ENCODE peak calls at places on chromosome 21, in four cellular contexts. S is RWPE2, M is B cell, R is kidney epithelial cell. T is an unnamed sample.

GRCh38 chr21:16353764-16354163 is 624.0 kb downstream of the USP25 start:
- DNase-seq in S (no peak), R (no peak), M (no peak), T (no peak)

GRCh38 chr21:13937236-13937635 is 273.5 kb downstream of the LIPI start:
- DNase-seq in R (no peak), S (no peak), M (no peak), T (no peak)

GRCh38 chr21:46145840-46146691 is 9.3 kb downstream of the FTCD start:
- DNase-seq in M (no peak), S (no peak), R (no peak), T (no peak)

GRCh38 chr21:44405948-44406872 is 49.1 kb upstream of the LRRC3 start:
- DNase-seq in M (no peak), R (peak; percentile 34), S (no peak), T (no peak)

GRCh38 chr21:25988738-25989137 is 181.8 kb downstream of the APP start:
- DNase-seq in S (no peak), M (no peak), R (no peak), T (no peak)

GRCh38 chr21:17527240-17527639 is 14.4 kb downstream of the CXADR start:
- DNase-seq in R (no peak), M (no peak), S (no peak), T (peak; percentile 25)

GRCh38 chr21:17889171-17889570 is 70.0 kb upstream of the C21orf91 start:
- DNase-seq in M (no peak), R (no peak), S (no peak), T (no peak)

GRCh38 chr21:43944181-43944633 is 67.9 kb upstream of the TRAPPC10 start:
- DNase-seq in R (no peak), S (no peak), M (no peak), T (no peak)

GRCh38 chr21:14120091-14120734 is 90.5 kb downstream of the LIPI start:
- DNase-seq in S (no peak), R (no peak), M (no peak), T (peak; percentile 66)

GRCh38 chr21:45060089-45060488 is 14.3 kb upstream of the ADARB1 start:
- DNase-seq in M (no peak), R (no peak), S (no peak), T (no peak)

GRCh38 chr21:17513214-17514123 is 626 bp downstream of the CXADR start:
- DNase-seq in M (no peak), R (no peak), S (no peak), T (peak; percentile 36)

GRCh38 chr21:43375006-43375826 is 51.7 kb downstream of the SIK1 start:
- DNase-seq in M (no peak), S (no peak), R (no peak), T (no peak)

GRCh38 chr21:30206551-30207251 is 9.2 kb downstream of the CLDN8 start:
- DNase-seq in S (no peak), R (no peak), M (no peak), T (peak; percentile 14)

GRCh38 chr21:45695086-45695485 is 51.6 kb downstream of the PCBP3 start:
- DNase-seq in S (no peak), M (no peak), R (no peak), T (peak; percentile 4)

GRCh38 chr21:16040601-16041000 is 310.8 kb downstream of the USP25 start:
- DNase-seq in R (no peak), S (no peak), M (no peak), T (peak; percentile 15)

GRCh38 chr21:44789880-44790279 is 11.7 kb downstream of the UBE2G2 start:
- DNase-seq in S (no peak), R (no peak), M (no peak), T (no peak)

GRCh38 chr21:45403825-45404725 is 890 bp upstream of the COL18A1 start:
- DNase-seq in R (no peak), S (peak; percentile 72), M (no peak), T (peak; percentile 9)

GRCh38 chr21:46027855-46028493 is 46.4 kb downstream of the COL6A1 start:
- DNase-seq in R (no peak), S (no peak), M (no peak), T (no peak)

GRCh38 chr21:32807717-32808380 is 36.3 kb upstream of the PAXBP1 start:
- DNase-seq in R (no peak), S (no peak), M (no peak), T (peak; percentile 62)

DNA sequence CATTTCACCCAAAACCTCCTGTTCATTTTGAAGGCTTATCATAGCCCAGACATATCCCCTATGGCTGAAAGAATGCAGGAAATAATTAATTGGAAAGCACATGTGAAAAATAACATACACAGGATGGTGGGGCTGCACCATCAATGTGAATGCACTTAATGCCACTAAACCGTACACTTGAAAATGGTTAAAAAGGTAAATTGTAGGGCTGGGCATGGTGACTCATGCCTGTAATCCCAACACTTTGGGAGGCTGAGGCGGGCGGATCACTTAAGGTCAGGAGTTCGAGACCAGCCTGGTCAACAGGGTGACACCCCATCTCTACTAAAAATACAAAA is 98.7 kb upstream of the BACE2 start:
- DNase-seq in S (no peak), R (no peak), M (no peak), T (no peak)
- TF ChIP-seq CTCF in S (peak; percentile 74), R (no peak), M (peak; percentile 14), T (no peak)

GRCh38 chr21:35400233-35400939 is 351.3 kb upstream of the RUNX1 start:
- DNase-seq in S (no peak), M (no peak), R (peak; percentile 45), T (peak; percentile 74)
- TF ChIP-seq CTCF in S (peak; percentile 83), M (peak; percentile 77), R (peak; percentile 58), T (peak; percentile 65)

DNA sequence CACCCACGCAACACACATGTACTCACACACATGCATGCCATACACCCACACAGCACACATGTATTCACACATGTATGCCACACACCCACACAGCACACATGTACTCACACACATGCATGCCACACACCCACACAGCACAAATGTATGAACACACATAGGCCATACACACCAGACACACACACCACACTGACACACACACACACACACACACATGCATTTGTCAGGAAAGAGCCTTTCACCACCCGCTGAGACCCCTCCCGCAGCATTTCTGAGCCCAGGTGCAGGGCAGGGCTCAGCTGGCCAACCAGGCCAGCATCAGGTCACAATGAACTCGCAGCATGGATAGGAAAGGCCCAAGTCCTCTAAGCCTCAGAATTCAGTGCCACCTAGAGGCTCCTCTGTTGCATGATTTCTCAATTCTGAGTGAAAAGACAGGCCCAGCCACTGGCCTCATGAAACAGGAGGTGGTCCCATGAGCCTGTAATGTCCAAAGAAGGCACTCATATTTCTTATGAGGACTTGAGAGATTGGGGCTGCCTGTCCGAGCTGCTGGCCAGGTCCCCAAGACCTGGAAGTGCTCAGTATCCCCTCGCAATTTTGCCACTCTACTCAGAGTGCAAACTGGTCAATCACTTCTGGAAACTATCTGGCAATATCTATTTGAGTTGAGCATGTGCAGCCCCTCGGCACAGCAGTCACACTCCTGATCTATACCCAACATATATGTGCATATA is 57.3 kb downstream of the PSMG1 start:
- DNase-seq in M (no peak), R (no peak), S (no peak), T (peak; percentile 78)
- TF ChIP-seq CTCF in M (peak; percentile 11), R (peak; percentile 75), S (peak; percentile 72), T (peak; percentile 72)

GRCh38 chr21:42336065-42336464 is 14.7 kb downstream of the TFF2 start:
- DNase-seq in S (no peak), R (no peak), M (no peak), T (peak; percentile 13)
- TF ChIP-seq CTCF in S (no peak), R (no peak), M (no peak), T (no peak)

DNA sequence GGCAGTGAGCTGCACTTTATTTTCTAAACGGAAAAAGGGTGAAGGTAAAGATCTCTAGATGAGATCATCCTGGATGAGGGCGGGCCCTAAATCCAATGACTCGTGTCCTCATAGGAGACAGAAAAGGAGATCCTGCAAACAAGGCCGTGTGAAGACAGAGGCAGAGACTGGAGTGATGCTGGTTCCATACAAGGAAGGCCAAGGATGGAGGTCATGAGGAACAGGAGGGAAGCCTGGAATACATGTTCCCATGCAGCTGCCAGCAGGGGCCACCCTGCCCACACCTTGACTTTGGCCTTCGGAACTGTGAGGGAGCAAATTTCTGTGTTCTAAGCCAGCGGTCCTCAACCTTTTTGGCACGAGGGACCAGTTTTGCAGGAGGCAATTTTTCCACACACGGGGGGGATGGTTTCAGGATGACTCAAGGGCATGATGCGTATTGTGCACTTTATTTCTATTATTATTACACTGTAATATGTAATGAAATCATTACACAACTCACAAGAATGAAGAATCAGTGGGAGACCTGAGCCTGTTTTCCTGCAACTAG is 94.3 kb downstream of the PSMG1 start:
- DNase-seq in R (no peak), M (no peak), S (no peak), T (peak; percentile 72)
- TF ChIP-seq CTCF in R (no peak), M (no peak), S (no peak), T (no peak)

GRCh38 chr21:37220981-37221664 is 46.0 kb downstream of the VPS26C start:
- DNase-seq in M (peak; percentile 92), S (peak; percentile 94), R (peak; percentile 60), T (peak; percentile 92)
- TF ChIP-seq CTCF in M (peak; percentile 24), S (peak; percentile 71), R (peak; percentile 27), T (peak; percentile 27)